ENCODE peak calls at places on chromosomes 6 and 20, in seven cellular contexts. A, K, T, E, Z, Y and V are unnamed samples. For H3K4me1, the result is how much of the 10 kb centered on the place peaks cover.

GRCh38 chr6:8041933-8042583 is 22.1 kb downstream of the BLOC1S5 start:
- DNase-seq in A (no peak), K (no peak), T (no peak), E (no peak), Z (no peak), Y (no peak), V (no peak)

GRCh38 chr6:140202964-140203363 is 828.5 kb upstream of the CITED2 start:
- DNase-seq in A (no peak), K (no peak), T (no peak), E (no peak), Z (no peak), Y (no peak), V (no peak)

GRCh38 chr20:21527908-21528307 is 14.0 kb upstream of the NKX2-2 start:
- DNase-seq in A (no peak), K (no peak), T (no peak), E (no peak), Z (no peak), Y (no peak), V (no peak)

GRCh38 chr20:24577271-24577909 is 108.0 kb downstream of the SYNDIG1 start:
- DNase-seq in A (no peak), K (peak), T (no peak), E (no peak), Z (no peak), Y (no peak), V (no peak)

GRCh38 chr6:39416728-39417127 is 94.2 kb upstream of the KCNK16 start:
- DNase-seq in A (no peak), K (no peak), T (no peak), E (peak), Z (no peak), Y (no peak), V (no peak)

GRCh38 chr6:10837692-10837996 is 695 bp downstream of the MAK start:
- DNase-seq in A (no peak), K (no peak), T (no peak), E (no peak), Z (peak), Y (no peak), V (no peak)

GRCh38 chr20:63136296-63136695 is 79.6 kb downstream of the YTHDF1 start:
- DNase-seq in A (no peak), K (no peak), T (no peak), E (no peak), Z (peak), Y (peak), V (peak)

GRCh38 chr20:4123537-4124225 is 108.3 kb upstream of the RNF24 start:
- DNase-seq in A (no peak), K (no peak), T (no peak), E (no peak), Z (no peak), Y (no peak), V (no peak)

GRCh38 chr20:41218466-41218865 is 81.1 kb downstream of the PLCG1 start:
- DNase-seq in A (no peak), K (no peak), T (no peak), E (no peak), Z (no peak), Y (no peak), V (no peak)

GRCh38 chr20:9186396-9186795 is 117.5 kb downstream of the PLCB4 start:
- DNase-seq in A (no peak), K (no peak), T (no peak), E (no peak), Z (no peak), Y (no peak), V (no peak)

GRCh38 chr6:30647802-30648460 is 998 bp downstream of the C6orf136 start:
- DNase-seq in A (no peak), K (no peak), T (no peak), E (peak), Z (no peak), Y (peak), V (no peak)

GRCh38 chr6:43077981-43078411 is 1.9 kb downstream of the PTK7 start:
- DNase-seq in A (no peak), K (no peak), T (no peak), E (no peak), Z (no peak), Y (no peak), V (no peak)

GRCh38 chr6:32086661-32087573 is 22.2 kb downstream of the TNXB start:
- DNase-seq in A (no peak), K (no peak), T (no peak), E (no peak), Z (no peak), Y (no peak), V (no peak)

GRCh38 chr6:130575971-130576370 is 210.2 kb downstream of the TMEM200A start:
- DNase-seq in A (peak), K (no peak), T (no peak), E (no peak), Z (no peak), Y (no peak), V (no peak)

GRCh38 chr20:23349338-23350006 is 1.1 kb upstream of the NXT1 start:
- DNase-seq in A (no peak), K (no peak), T (no peak), E (no peak), Z (no peak), Y (no peak), V (no peak)

GRCh38 chr6:32178547-32179440 is 589 bp downstream of the RNF5 start:
- DNase-seq in A (no peak), K (no peak), T (no peak), E (no peak), Z (peak), Y (no peak), V (peak)

GRCh38 chr6:161496941-161497340 is 223.1 kb upstream of the AGPAT4 start:
- DNase-seq in A (no peak), K (no peak), T (no peak), E (no peak), Z (no peak), Y (no peak), V (no peak)

DNA sequence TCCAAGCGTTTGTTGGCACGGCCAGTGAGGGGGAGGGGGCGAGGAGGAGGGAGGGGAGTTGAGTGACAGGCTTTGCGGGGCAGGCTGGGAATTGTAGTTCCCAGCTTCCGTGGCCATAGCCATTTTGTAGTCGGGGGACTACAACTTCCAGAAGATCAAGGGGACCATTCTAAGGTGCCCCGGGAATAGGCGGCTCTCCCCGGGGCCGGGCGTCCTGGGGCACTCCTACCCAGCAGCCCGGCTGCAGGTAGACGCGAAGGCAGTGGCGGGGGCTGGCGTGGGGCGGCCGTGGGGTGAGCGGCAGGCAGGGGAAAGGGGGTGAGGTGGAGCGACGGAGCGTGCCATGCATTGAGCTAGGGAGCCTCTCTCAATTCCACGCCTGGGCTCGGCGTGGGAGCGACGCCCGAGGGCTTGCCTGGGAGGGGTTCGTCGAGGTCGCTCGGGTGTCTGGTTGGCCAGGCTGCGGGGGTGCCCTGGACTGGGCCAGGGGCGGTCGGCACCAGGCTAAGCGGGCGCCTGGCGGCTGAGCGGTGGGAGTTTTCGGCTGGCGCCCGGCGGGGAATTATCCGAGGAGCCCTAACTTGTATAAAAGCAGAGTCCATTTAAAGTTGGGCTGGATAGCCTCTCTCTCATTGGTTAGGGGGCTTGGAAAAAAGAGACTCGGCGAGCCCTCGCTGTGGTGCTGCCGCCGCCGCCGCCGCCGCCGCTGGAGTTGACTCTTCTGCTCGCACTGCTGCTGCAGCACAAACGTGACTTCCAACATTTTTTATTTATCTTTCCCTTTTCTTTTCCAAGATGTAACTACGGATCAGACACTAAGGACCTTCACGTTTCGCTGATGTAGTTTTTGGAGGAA is at the start of gene JARID2:
- DNase-seq in A (peak), K (no peak), T (peak), E (peak), Z (peak), Y (peak), V (peak)
- H3K4me3 ChIP-seq in A (peak), K (peak), T (peak), E (peak), Z (peak), Y (peak), V (peak)

GRCh38 chr20:57465486-57465885 is 59.5 kb downstream of the CTCFL start:
- DNase-seq in A (no peak), K (no peak), T (no peak), E (no peak), Z (peak), Y (no peak), V (no peak)

GRCh38 chr20:57461726-57462125 is 63.2 kb downstream of the CTCFL start:
- DNase-seq in A (no peak), K (no peak), T (no peak), E (no peak), Z (no peak), Y (no peak), V (no peak)

GRCh38 chr20:57462781-57463180 is 62.2 kb downstream of the CTCFL start:
- DNase-seq in A (no peak), K (no peak), T (no peak), E (no peak), Z (no peak), Y (no peak), V (no peak)

GRCh38 chr20:57465943-57466342 is 59.0 kb downstream of the CTCFL start:
- DNase-seq in A (no peak), K (no peak), T (no peak), E (no peak), Z (peak), Y (no peak), V (no peak)

DNA sequence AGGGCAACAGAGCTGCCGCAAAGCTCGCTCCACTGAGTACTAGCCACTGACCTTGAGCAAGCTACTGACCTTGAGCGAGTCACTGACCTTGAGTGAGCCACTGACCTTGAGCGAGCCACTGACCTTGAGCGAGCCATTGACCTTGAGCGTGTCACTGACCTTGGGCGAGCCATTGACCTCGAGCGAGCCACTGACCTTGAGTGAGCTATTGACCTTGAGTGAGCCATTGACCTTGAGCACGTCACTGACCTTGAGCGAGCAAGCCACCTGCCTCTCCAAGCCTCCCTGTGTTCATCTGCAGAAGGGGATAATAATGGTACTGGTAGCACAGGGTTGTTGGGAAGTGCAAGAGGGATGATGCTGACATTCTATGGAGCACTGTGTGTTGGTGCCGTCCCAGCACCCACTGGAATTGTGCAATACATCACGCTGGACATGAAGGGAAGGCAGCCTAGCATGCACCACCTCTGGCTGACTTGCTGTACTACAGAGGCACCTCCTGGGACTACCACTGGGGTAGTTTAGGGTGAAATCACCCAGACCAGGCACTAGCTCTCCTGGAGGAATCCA is 60.2 kb downstream of the CTCFL start:
- DNase-seq in A (no peak), K (no peak), T (no peak), E (no peak), Z (no peak), Y (peak), V (no peak)
- TF ChIP-seq CTCF in A (no peak), K (no peak), T (no peak), E (no peak), Z (no peak), Y (peak), V (peak)

GRCh38 chr6:99838607-99839006 is 155.4 kb downstream of the MCHR2 start:
- DNase-seq in A (no peak), K (no peak), T (no peak), E (no peak), Z (no peak), Y (no peak), V (no peak)
- H3K4me1 ChIP-seq in A (under half), K (under half), T (under half), E (under half), Z (under half), Y (under half), V (under half)

GRCh38 chr6:113625850-113626249 is 231.3 kb upstream of the MARCKS start:
- DNase-seq in A (no peak), K (no peak), T (no peak), E (no peak), Z (no peak), Y (no peak), V (no peak)
- H3K4me3 ChIP-seq in A (no peak), K (no peak), T (no peak), E (no peak), Z (no peak), Y (no peak), V (no peak)